ENCODE peak calls at places on chromosomes 5 and 9, in five cellular contexts. One of them, this sample, is unnamed.

GRCh38 chr9:85510830-85511504 is 230.8 kb downstream of the AGTPBP1 start:
- DNase-seq in lower lobe of right lung: no peak
- DNase-seq in A549: no peak
- DNase-seq in mucosa of descending colon: no peak
- DNase-seq in heart right ventricle: no peak
- DNase-seq in this sample: no peak

GRCh38 chr5:76616206-76616605 is 7.0 kb downstream of the F2RL2 start:
- DNase-seq in lower lobe of right lung: no peak
- DNase-seq in A549: no peak
- DNase-seq in mucosa of descending colon: no peak
- DNase-seq in heart right ventricle: no peak
- DNase-seq in this sample: no peak

GRCh38 chr5:81081461-81081835 is 121.3 kb downstream of the RASGRF2 start:
- DNase-seq in lower lobe of right lung: no peak
- DNase-seq in A549: no peak
- DNase-seq in mucosa of descending colon: no peak
- DNase-seq in heart right ventricle: peak; percentile 18
- DNase-seq in this sample: no peak

GRCh38 chr5:132215329-132215728 is 12.3 kb downstream of the P4HA2 start:
- DNase-seq in lower lobe of right lung: peak; percentile 85
- DNase-seq in A549: peak; percentile 48
- DNase-seq in mucosa of descending colon: peak; percentile 86
- DNase-seq in heart right ventricle: peak; percentile 93
- DNase-seq in this sample: peak; percentile 94

GRCh38 chr5:141001466-141001853 is 35.2 kb downstream of the PCDHAC2 start:
- DNase-seq in lower lobe of right lung: peak; percentile 80
- DNase-seq in A549: peak; percentile 47
- DNase-seq in mucosa of descending colon: no peak
- DNase-seq in heart right ventricle: no peak
- DNase-seq in this sample: no peak

GRCh38 chr9:116149844-116150243 is 3.7 kb upstream of the PAPPA start:
- DNase-seq in lower lobe of right lung: no peak
- DNase-seq in A549: peak; percentile 76
- DNase-seq in mucosa of descending colon: no peak
- DNase-seq in heart right ventricle: no peak
- DNase-seq in this sample: no peak

GRCh38 chr9:114077162-114077837 is 800 bp downstream of the AMBP start:
- DNase-seq in lower lobe of right lung: no peak
- DNase-seq in A549: no peak
- DNase-seq in mucosa of descending colon: no peak
- DNase-seq in heart right ventricle: no peak
- DNase-seq in this sample: no peak

GRCh38 chr5:15901151-15901550 is 278.4 kb downstream of the MARCHF11 start:
- DNase-seq in lower lobe of right lung: no peak
- DNase-seq in A549: no peak
- DNase-seq in mucosa of descending colon: no peak
- DNase-seq in heart right ventricle: no peak
- DNase-seq in this sample: no peak

GRCh38 chr5:1134478-1134877 is 22.6 kb upstream of the SLC12A7 start:
- DNase-seq in lower lobe of right lung: no peak
- DNase-seq in A549: no peak
- DNase-seq in mucosa of descending colon: no peak
- DNase-seq in heart right ventricle: no peak
- DNase-seq in this sample: no peak

GRCh38 chr5:157670662-157671591 is at the start of gene C5orf52:
- DNase-seq in lower lobe of right lung: peak; percentile 60
- DNase-seq in A549: peak; percentile 35
- DNase-seq in mucosa of descending colon: no peak
- DNase-seq in heart right ventricle: peak; percentile 45
- DNase-seq in this sample: no peak

GRCh38 chr5:126271141-126271540 is 152.1 kb upstream of the GRAMD2B start:
- DNase-seq in lower lobe of right lung: no peak
- DNase-seq in A549: no peak
- DNase-seq in mucosa of descending colon: no peak
- DNase-seq in heart right ventricle: no peak
- DNase-seq in this sample: no peak

GRCh38 chr5:167699434-167699833 is 592.0 kb upstream of the WWC1 start:
- DNase-seq in lower lobe of right lung: no peak
- DNase-seq in A549: peak; percentile 97
- DNase-seq in mucosa of descending colon: no peak
- DNase-seq in heart right ventricle: no peak
- DNase-seq in this sample: peak; percentile 100

GRCh38 chr9:123399803-123400378 is 43.9 kb downstream of the CRB2 start:
- DNase-seq in lower lobe of right lung: no peak
- DNase-seq in A549: peak; percentile 17
- DNase-seq in mucosa of descending colon: no peak
- DNase-seq in heart right ventricle: no peak
- DNase-seq in this sample: no peak

GRCh38 chr9:135456436-135457104 is 23.0 kb upstream of the PPP1R26 start:
- DNase-seq in lower lobe of right lung: no peak
- DNase-seq in A549: no peak
- DNase-seq in mucosa of descending colon: no peak
- DNase-seq in heart right ventricle: no peak
- DNase-seq in this sample: no peak

GRCh38 chr5:73654861-73655318 is 28.9 kb downstream of the ARHGEF28 start:
- DNase-seq in lower lobe of right lung: no peak
- DNase-seq in A549: no peak
- DNase-seq in mucosa of descending colon: no peak
- DNase-seq in heart right ventricle: no peak
- DNase-seq in this sample: no peak

GRCh38 chr5:154191467-154192261 is 1.1 kb downstream of the GALNT10 start:
- DNase-seq in lower lobe of right lung: no peak
- DNase-seq in A549: no peak
- DNase-seq in mucosa of descending colon: no peak
- DNase-seq in heart right ventricle: no peak
- DNase-seq in this sample: no peak

GRCh38 chr5:14266171-14266570 is 123.0 kb downstream of the TRIO start:
- DNase-seq in lower lobe of right lung: no peak
- DNase-seq in A549: no peak
- DNase-seq in mucosa of descending colon: no peak
- DNase-seq in heart right ventricle: no peak
- DNase-seq in this sample: no peak

GRCh38 chr5:158755971-158756370 is 343.7 kb downstream of the EBF1 start:
- DNase-seq in lower lobe of right lung: no peak
- DNase-seq in A549: no peak
- DNase-seq in mucosa of descending colon: no peak
- DNase-seq in heart right ventricle: no peak
- DNase-seq in this sample: no peak

GRCh38 chr5:127101533-127101932 is 28.2 kb upstream of the C5orf63 start:
- DNase-seq in lower lobe of right lung: no peak
- DNase-seq in A549: no peak
- DNase-seq in mucosa of descending colon: no peak
- DNase-seq in heart right ventricle: no peak
- DNase-seq in this sample: no peak

GRCh38 chr5:17156463-17156862 is 61.0 kb upstream of the BASP1 start:
- DNase-seq in lower lobe of right lung: no peak
- DNase-seq in A549: no peak
- DNase-seq in mucosa of descending colon: no peak
- DNase-seq in heart right ventricle: no peak
- DNase-seq in this sample: peak; percentile 27

GRCh38 chr5:115429345-115429940 is 115.1 kb downstream of the FEM1C start:
- DNase-seq in lower lobe of right lung: no peak
- DNase-seq in A549: no peak
- DNase-seq in mucosa of descending colon: no peak
- DNase-seq in heart right ventricle: no peak
- DNase-seq in this sample: no peak
- H3K4me3 ChIP-seq in lower lobe of right lung: no peak overlapping the region
- H3K4me3 ChIP-seq in A549: no peak overlapping the region
- H3K4me3 ChIP-seq in mucosa of descending colon: no peak overlapping the region
- H3K4me3 ChIP-seq in heart right ventricle: no peak overlapping the region
- H3K4me3 ChIP-seq in this sample: no peak overlapping the region

DNA sequence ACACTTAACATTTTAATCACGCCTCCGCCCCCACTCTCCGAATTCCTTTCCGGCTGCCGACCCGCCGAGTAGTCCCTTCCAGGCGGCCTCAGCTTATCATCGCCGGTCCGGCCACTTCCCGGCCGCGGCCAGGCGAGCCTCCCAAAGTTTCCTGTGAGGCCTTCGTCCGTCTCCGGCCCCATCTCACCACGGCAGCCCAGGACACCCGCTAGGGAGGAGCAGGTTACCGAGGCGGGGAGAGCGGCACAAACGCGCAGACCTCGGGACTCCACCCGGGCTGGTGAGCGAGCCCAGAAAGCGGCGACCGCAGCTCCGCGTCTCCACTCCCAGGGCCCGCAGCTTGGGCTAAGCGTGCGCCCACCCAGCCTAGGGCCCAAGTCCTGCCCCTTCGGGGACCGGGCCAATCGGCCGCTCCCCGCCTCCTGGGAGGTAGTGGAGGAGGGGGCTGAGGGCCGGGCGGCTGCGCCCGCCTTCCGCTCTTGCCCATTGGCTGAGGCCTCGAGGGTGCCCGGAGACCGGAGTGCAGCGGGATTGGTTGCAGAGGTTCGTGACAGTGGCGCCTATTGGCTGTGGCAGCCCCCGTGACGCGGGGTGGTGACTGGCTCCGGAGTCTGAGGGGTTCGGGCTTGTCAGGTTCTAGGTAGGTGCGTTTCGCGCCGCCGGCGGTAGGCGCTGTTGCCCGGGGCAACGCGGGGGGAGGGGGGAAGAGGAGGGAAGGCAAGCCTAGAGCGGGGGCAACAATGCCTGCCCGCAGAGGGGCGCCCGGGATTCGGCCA is 845 bp downstream of the FER start:
- DNase-seq in lower lobe of right lung: peak; percentile 99
- DNase-seq in A549: peak; percentile 98
- DNase-seq in mucosa of descending colon: peak; percentile 99
- DNase-seq in heart right ventricle: peak; percentile 99
- DNase-seq in this sample: peak; percentile 95
- TF ChIP-seq CTCF in lower lobe of right lung: peak; percentile 20
- TF ChIP-seq CTCF in A549: peak; percentile 17
- TF ChIP-seq CTCF in mucosa of descending colon: no peak
- TF ChIP-seq CTCF in heart right ventricle: peak; percentile 41
- TF ChIP-seq CTCF in this sample: no peak

DNA sequence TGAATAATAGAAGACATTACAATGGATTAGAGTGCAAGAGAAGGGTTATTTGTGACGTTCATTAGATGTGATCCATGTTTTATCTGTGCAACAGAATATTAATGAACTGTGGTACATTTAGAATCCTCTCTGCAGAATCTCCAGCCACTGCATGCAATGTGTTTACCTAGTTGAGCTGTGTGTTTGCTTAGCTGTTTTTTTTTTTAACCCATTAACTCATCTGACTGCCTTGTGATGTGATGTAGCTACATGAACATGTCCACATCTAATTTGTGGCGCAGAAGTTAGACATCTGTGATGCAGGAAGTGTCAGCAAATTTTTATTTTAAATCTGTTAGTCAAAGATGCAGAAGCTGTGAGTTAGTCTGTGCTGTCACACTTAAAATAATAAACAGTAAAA is 236.9 kb downstream of the CD180 start:
- DNase-seq in lower lobe of right lung: no peak
- DNase-seq in A549: peak; percentile 70
- DNase-seq in mucosa of descending colon: no peak
- DNase-seq in heart right ventricle: no peak
- DNase-seq in this sample: no peak
- H3K4me3 ChIP-seq in lower lobe of right lung: peak overlapping the region; percentile 43
- H3K4me3 ChIP-seq in A549: peak overlapping the region; percentile 27
- H3K4me3 ChIP-seq in mucosa of descending colon: no peak overlapping the region
- H3K4me3 ChIP-seq in heart right ventricle: no peak overlapping the region
- H3K4me3 ChIP-seq in this sample: peak overlapping the region; percentile 53

GRCh38 chr9:1454980-1455367 is 404.8 kb downstream of the DMRT2 start:
- DNase-seq in lower lobe of right lung: no peak
- DNase-seq in A549: no peak
- DNase-seq in mucosa of descending colon: no peak
- DNase-seq in heart right ventricle: no peak
- DNase-seq in this sample: no peak

GRCh38 chr9:1454211-1454979 is 404.2 kb downstream of the DMRT2 start:
- DNase-seq in lower lobe of right lung: no peak
- DNase-seq in A549: no peak
- DNase-seq in mucosa of descending colon: no peak
- DNase-seq in heart right ventricle: no peak
- DNase-seq in this sample: no peak

GRCh38 chr9:1457460-1457859 is 407.3 kb downstream of the DMRT2 start:
- DNase-seq in lower lobe of right lung: no peak
- DNase-seq in A549: no peak
- DNase-seq in mucosa of descending colon: no peak
- DNase-seq in heart right ventricle: no peak
- DNase-seq in this sample: no peak

GRCh38 chr9:1456301-1456999 is 406.3 kb downstream of the DMRT2 start:
- DNase-seq in lower lobe of right lung: no peak
- DNase-seq in A549: no peak
- DNase-seq in mucosa of descending colon: no peak
- DNase-seq in heart right ventricle: no peak
- DNase-seq in this sample: no peak

DNA sequence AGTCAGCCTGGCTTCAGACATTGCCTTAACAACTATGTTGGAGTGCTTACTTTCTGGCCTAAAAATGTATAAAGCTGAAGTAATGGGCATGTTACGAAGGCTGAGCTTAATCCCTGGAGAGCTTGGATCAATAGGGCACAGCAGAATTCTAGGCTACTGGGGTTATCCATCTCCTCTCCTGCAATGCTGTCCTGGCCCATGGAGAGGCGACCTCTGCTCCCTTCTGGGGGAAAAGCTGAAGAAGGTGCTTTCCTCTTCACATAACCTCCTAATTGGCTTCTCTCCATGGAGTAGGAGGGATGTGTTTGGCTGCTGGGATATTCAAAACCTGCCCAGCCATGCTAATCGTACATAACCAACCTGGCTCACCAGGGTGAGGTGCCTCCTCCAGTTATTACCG is 403.5 kb downstream of the DMRT2 start:
- DNase-seq in lower lobe of right lung: no peak
- DNase-seq in A549: no peak
- DNase-seq in mucosa of descending colon: no peak
- DNase-seq in heart right ventricle: no peak
- DNase-seq in this sample: no peak
- TF ChIP-seq CTCF in lower lobe of right lung: no peak
- TF ChIP-seq CTCF in A549: no peak
- TF ChIP-seq CTCF in mucosa of descending colon: no peak
- TF ChIP-seq CTCF in heart right ventricle: no peak
- TF ChIP-seq CTCF in this sample: no peak

GRCh38 chr9:97935291-97935690 is 2.7 kb downstream of the HEMGN start:
- DNase-seq in lower lobe of right lung: no peak
- DNase-seq in A549: no peak
- DNase-seq in mucosa of descending colon: no peak
- DNase-seq in heart right ventricle: no peak
- DNase-seq in this sample: no peak
- H3K4me3 ChIP-seq in lower lobe of right lung: no peak overlapping the region
- H3K4me3 ChIP-seq in A549: no peak overlapping the region
- H3K4me3 ChIP-seq in mucosa of descending colon: no peak overlapping the region
- H3K4me3 ChIP-seq in heart right ventricle: no peak overlapping the region
- H3K4me3 ChIP-seq in this sample: no peak overlapping the region

DNA sequence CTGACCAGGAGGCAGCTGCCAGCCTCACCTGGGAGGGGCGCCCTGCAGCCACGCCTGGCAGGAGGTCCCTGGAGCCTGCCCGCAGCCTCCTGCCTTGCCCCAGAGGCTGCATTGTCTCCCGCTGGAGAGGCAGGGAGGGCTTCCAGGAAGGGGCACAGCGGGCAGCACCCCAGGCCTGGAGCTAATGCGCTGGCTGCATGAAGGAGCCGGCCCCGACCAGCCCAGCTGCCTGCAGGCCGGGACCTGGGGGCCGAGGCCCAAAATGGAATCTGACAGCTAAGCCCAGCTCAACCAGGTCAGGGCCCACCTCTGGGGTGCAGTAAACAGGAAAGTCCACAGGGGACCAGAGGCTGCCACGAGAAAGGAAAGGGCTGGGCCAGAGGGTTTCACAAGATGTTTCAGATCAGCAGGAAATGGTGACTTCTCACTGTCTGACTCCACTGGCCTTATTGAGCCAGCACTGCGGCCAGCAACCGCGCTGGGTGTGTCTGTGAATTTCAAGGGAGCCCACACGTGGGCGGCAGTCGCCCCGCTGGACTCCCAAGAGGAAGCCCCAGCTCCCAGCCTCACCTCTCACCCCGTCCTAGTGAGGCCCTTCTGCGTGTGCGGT is 18.6 kb upstream of the NOTCH1 start:
- DNase-seq in lower lobe of right lung: peak; percentile 94
- DNase-seq in A549: no peak
- DNase-seq in mucosa of descending colon: peak; percentile 80
- DNase-seq in heart right ventricle: peak; percentile 69
- DNase-seq in this sample: no peak
- TF ChIP-seq CTCF in lower lobe of right lung: peak; percentile 45
- TF ChIP-seq CTCF in A549: no peak
- TF ChIP-seq CTCF in mucosa of descending colon: no peak
- TF ChIP-seq CTCF in heart right ventricle: no peak
- TF ChIP-seq CTCF in this sample: no peak

This sample was measured in AG09309.